ENCODE peak calls at places on chromosomes 6 and 20, in eight cellular contexts. P, N, R, I, B, L, A and W are unnamed samples.

GRCh38 chr6:88866856-88867255 is 96.6 kb downstream of the RNGTT start:
- DNase-seq in L (no peak), B (no peak), P (no peak), R (no peak), I (no peak), N (no peak), A (no peak), W (no peak)

GRCh38 chr20:37042986-37043972 is 52.5 kb downstream of the RBL1 start:
- DNase-seq in R (no peak), A (no peak), I (no peak), N (no peak), P (no peak), L (no peak), B (no peak), W (no peak)

GRCh38 chr6:85864453-85865401 is 222.0 kb upstream of the SYNCRIP start:
- DNase-seq in N (no peak), A (no peak), P (no peak), B (no peak), I (no peak), L (no peak), R (no peak), W (no peak)

GRCh38 chr20:14879020-14879697 is 541.7 kb upstream of the FLRT3 start:
- DNase-seq in B (no peak), R (no peak), L (peak), N (no peak), A (no peak), P (no peak), I (no peak), W (no peak)

GRCh38 chr20:440636-441035 is 21.7 kb downstream of the TBC1D20 start:
- DNase-seq in L (no peak), B (no peak), I (no peak), A (no peak), N (no peak), P (no peak), R (no peak), W (no peak)

GRCh38 chr6:78984225-78984950 is 93.7 kb downstream of the PHIP start:
- DNase-seq in N (no peak), R (no peak), L (no peak), B (no peak), A (no peak), P (no peak), I (no peak), W (no peak)

GRCh38 chr6:57302477-57302876 is 15.0 kb upstream of the PRIM2 start:
- DNase-seq in B (no peak), P (no peak), A (no peak), N (no peak), R (no peak), L (no peak), I (no peak), W (no peak)

GRCh38 chr20:35715611-35716010 is 16.4 kb downstream of the ROMO1 start:
- DNase-seq in B (no peak), N (no peak), P (no peak), R (no peak), L (no peak), I (no peak), A (no peak), W (no peak)

GRCh38 chr6:34671801-34672656 is 24.5 kb downstream of the ILRUN start:
- DNase-seq in B (no peak), R (no peak), A (no peak), I (no peak), L (no peak), N (no peak), P (no peak), W (no peak)

GRCh38 chr6:143140767-143141166 is 80.1 kb downstream of the AIG1 start:
- DNase-seq in R (no peak), A (no peak), P (no peak), I (no peak), B (no peak), L (no peak), N (peak), W (no peak)

GRCh38 chr6:132368916-132369481 is 32.3 kb downstream of the MOXD1 start:
- DNase-seq in N (no peak), I (no peak), R (no peak), P (no peak), A (no peak), B (no peak), L (no peak), W (no peak)

DNA sequence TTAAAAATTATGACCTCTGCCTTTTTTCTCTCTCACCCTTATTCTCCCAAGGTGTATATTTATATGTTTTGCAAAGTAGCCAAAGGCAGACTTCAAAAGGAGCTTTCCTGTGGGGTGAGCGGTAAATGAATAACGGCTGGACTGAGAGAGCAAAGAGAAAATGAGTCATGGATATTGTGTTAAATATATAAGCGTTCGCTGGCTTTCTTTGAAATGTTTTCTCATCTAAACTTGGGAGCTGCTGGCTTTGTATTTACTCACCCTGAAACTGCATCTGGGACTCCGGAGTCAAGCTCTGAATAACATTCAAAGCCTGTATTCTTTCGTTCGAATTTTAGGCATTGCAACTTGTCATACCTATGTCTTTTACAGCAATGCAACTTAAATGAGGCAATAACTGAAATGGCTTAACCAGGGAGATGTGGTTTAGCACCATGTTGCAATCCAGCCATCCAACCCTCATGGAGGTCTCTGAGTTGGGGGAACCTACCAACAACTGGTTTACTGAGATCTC is 32.0 kb downstream of the ATXN1 start:
- DNase-seq in A (no peak), I (no peak), L (peak), P (no peak), B (no peak), R (no peak), N (no peak), W (no peak)
- H3K27ac ChIP-seq in A (peak), I (no peak), L (peak), P (no peak), B (no peak), R (no peak), N (no peak), W (no peak)

DNA sequence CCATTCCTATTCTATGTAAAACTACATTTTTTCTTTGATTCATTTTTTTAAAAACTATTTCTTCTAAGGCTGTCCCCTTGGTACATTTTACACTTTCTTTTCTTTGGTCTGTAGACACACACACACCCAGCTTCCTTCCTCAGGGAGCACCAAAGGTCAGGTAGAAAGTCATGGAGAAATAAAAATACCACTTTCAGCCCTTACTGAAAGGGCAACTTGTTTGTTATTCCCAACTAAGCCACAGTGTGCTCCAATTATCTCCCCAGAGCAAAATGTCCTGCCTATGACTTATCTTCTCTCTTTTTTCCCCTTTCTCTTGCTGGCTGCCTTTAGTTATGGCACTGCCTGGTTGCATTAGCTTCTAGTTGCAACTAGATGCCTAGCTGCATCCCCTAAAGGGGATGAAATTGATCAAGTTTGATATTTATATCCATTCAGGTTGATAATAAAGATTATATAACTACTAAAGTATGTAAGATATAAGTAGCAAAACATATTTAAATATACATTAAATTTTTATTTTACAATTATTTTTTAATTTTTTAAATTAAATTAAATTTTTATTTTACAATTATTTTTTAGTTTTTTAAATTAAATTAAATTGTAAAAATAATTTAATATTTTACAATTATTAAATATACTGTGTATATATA is 21.6 kb upstream of the LRRC1 start:
- DNase-seq in P (no peak), R (no peak), N (no peak), L (no peak), B (no peak), I (no peak), A (no peak), W (no peak)
- H3K27ac ChIP-seq in P (no peak), R (no peak), N (no peak), L (no peak), B (no peak), I (no peak), A (no peak), W (no peak)

GRCh38 chr20:33944914-33945313 is 48.8 kb upstream of the RALY start:
- DNase-seq in R (no peak), A (no peak), L (no peak), N (no peak), B (no peak), I (no peak), P (no peak), W (no peak)
- H3K27ac ChIP-seq in R (no peak), A (no peak), L (no peak), N (no peak), B (no peak), I (no peak), P (no peak), W (no peak)

DNA sequence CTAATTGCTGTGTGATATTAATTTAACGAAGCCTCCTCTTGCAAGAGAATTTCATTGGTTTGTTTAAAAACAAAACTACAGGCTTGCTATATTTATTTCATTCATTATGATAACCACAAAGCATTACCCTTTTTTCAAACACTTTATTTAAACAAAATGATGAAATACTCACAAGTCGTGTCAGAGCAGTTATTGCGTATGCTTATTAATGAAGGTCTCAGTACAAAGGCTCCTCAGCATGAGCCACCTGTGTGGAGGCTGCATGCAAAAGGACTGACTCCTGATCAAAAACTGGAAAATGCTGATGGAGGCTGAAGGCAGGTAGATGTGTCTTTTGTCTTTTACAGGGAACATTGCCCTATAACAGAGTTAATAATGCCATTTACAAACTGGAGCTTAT is 130.5 kb downstream of the CRYBG1 start:
- DNase-seq in L (no peak), I (no peak), P (no peak), B (no peak), N (no peak), A (no peak), R (no peak), W (no peak)
- H3K27ac ChIP-seq in L (no peak), I (no peak), P (no peak), B (no peak), N (no peak), A (no peak), R (no peak), W (no peak)

DNA sequence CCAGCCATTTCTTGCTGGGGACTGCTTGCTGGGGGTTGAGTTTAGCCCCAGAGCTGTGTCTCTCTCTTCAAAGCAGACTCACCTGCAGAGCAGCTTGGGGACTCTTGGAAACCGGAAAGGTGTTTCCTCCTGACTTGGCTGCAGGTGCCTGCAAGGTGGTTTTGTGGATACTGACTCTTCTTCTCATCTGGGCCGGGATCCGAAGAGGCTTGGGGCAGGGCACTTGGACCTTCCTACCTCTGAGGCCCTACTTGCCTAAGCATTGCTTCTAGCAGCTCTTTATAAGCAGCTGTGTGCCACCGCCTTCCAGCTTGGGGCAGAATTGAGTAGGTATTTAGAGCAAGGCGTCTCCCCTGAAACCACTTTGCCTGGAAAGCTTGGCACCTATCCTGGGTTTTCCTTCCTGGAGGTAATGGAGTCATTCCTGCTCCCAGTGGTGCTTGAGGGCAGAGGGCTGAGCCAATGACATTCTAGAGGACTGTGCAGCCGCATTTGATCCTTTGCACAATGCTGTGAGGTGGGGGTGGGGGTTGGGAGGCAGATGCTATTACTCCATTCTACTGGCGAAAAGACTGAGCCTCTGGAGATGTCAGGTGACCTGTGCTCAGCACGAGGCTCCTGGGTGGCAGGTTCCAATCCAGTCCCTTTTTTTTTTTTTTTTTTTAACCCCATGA is 3.4 kb upstream of the CTSZ start:
- DNase-seq in P (no peak), R (no peak), I (peak), L (no peak), B (peak), A (no peak), N (no peak), W (no peak)
- H3K27ac ChIP-seq in P (peak), R (no peak), I (peak), L (no peak), B (peak), A (no peak), N (peak), W (peak)

GRCh38 chr6:4613381-4613780 is 162.8 kb upstream of the CDYL start:
- DNase-seq in N (no peak), I (no peak), R (no peak), B (no peak), L (no peak), P (no peak), A (no peak), W (no peak)
- H3K27ac ChIP-seq in N (peak), I (no peak), R (no peak), B (no peak), L (no peak), P (no peak), A (peak), W (no peak)

GRCh38 chr6:31825553-31825952 is 2.0 kb upstream of the HSPA1B start:
- DNase-seq in R (no peak), B (no peak), A (no peak), P (no peak), I (no peak), N (no peak), L (no peak), W (no peak)
- H3K27ac ChIP-seq in R (peak), B (peak), A (peak), P (peak), I (peak), N (peak), L (peak), W (peak)

DNA sequence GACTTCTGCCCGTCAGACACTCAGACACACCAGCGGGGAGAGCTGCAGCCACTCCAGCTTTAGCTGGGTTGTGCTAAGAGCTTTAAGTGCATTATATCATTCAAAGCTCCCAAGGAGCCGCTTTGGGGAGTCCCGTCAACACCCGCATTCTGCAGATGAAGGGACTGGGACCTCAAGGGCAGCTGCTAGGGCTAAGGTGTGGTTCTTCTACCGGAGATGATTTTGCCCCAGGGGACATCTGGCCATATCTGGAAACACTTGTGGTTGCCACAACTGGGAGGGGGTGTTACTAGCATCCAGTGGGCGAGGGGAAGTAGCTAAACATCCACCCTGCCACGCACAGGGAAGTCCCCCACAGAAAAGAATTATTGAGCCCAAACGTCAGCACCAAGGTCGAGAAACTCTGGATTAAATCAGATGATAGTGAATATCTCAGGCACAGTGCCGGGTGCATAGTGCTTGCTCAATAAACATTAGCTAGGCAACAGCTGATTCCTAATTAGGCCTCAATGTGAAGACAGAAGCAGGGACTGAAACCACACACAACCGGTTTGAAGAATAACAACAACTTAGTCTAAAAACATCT is 29.6 kb downstream of the PMEPA1 start:
- DNase-seq in I (no peak), B (no peak), L (no peak), N (no peak), A (no peak), P (no peak), R (no peak), W (no peak)
- H3K27ac ChIP-seq in I (no peak), B (peak), L (peak), N (no peak), A (peak), P (no peak), R (no peak), W (no peak)

DNA sequence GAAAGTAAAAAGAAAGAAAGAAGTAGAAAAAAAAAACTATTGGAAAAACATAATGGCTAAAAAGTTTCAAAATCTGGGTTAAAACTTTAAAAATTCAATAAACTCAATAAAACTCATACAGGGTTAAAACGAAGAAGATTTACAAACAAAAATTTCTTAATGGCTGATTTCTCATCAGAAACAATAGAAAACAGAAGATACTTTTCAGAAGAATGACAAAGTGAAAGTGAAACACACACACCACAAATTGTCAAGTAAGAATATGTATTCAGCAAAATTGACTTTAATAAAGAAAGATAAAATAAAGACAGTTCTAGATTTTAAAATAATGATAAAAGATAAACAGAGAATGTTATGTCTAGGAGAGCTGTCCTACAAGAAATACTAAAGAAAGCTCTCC is 618.9 kb upstream of the GJE1 start:
- DNase-seq in A (no peak), R (no peak), L (no peak), B (no peak), I (no peak), P (no peak), N (no peak), W (no peak)
- H3K27ac ChIP-seq in A (no peak), R (no peak), L (no peak), B (no peak), I (no peak), P (no peak), N (no peak), W (no peak)

DNA sequence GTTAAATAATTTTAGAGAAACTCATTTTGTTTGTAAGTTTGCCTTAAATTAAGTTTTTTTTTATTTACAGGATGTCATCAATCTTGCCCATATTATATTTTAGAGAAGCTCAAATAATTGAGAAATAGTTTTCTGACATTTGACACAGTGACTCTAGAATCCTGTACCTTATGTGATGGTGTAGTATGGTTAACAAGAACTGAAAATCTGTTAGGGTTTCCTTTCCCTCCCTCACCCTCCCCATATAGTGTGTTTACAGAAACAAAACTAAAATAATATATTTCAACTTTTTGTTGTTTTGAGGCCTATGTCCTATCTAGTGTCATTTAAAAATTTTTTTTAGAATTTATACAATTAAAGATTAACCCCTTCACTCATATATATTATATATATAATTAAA is 91.8 kb downstream of the SESN1 start:
- DNase-seq in L (no peak), R (no peak), A (no peak), P (no peak), I (no peak), N (no peak), B (no peak), W (no peak)
- H3K27ac ChIP-seq in L (no peak), R (no peak), A (peak), P (peak), I (peak), N (peak), B (no peak), W (peak)